ENCODE peak calls at places on chromosomes 3 and 15, in six cellular contexts. L is cerebellar cortex; W is left cardiac atrium; A is stimulated activated CD8-positive, alpha-beta memory T cell treated with anti-CD3 and anti-CD28 coated beads, Interleukin-4, amount 100 ng/mL, for 1 hour; B is NCI-H345; Z is neuronal stem cell. S is an unnamed sample.

GRCh38 chr3:12143949-12144504 is 14.7 kb downstream of the TIMP4 start:
- DNase-seq in Z (no peak), B (no peak), W (peak), A (no peak), L (peak), S (peak)

GRCh38 chr3:98512576-98512975 is 10.1 kb downstream of the CLDND1 start:
- DNase-seq in Z (no peak), A (no peak), B (no peak), W (no peak), L (no peak), S (no peak)

GRCh38 chr3:144275005-144275404 is 303.4 kb downstream of the DIPK2A start:
- DNase-seq in Z (no peak), L (no peak), W (no peak), B (no peak), A (no peak), S (no peak)

GRCh38 chr15:47135279-47135678 is 582.0 kb upstream of the SEMA6D start:
- DNase-seq in A (no peak), L (no peak), Z (no peak), W (no peak), B (no peak), S (no peak)

GRCh38 chr3:109018828-109019227 is 65.1 kb upstream of the GUCA1C start:
- DNase-seq in B (no peak), A (no peak), L (no peak), Z (no peak), W (no peak), S (no peak)

GRCh38 chr15:41150279-41150678 is 34.2 kb upstream of the INO80 start:
- DNase-seq in Z (no peak), A (no peak), B (no peak), L (no peak), W (no peak), S (no peak)

GRCh38 chr15:57696146-57696545 is 10.4 kb upstream of the POLR2M start:
- DNase-seq in A (no peak), W (no peak), B (peak), L (no peak), Z (no peak), S (no peak)

GRCh38 chr3:40096561-40097506 is 212.7 kb upstream of the EIF1B start:
- DNase-seq in W (peak), A (no peak), Z (no peak), B (no peak), L (peak), S (peak)

GRCh38 chr15:99408236-99409096 is 157.2 kb downstream of the LRRC28 start:
- DNase-seq in B (no peak), L (peak), Z (no peak), W (no peak), A (no peak), S (no peak)

GRCh38 chr15:48400086-48400485 is 68.9 kb downstream of the DUT start:
- DNase-seq in W (no peak), Z (no peak), B (no peak), A (no peak), L (no peak), S (no peak)

GRCh38 chr3:115470254-115470653 is 153.1 kb upstream of the GAP43 start:
- DNase-seq in W (no peak), Z (no peak), L (no peak), B (peak), A (no peak), S (no peak)

GRCh38 chr3:14245240-14245639 is 66.6 kb downstream of the LSM3 start:
- DNase-seq in W (no peak), B (no peak), Z (no peak), L (no peak), A (no peak), S (no peak)

GRCh38 chr3:170703121-170703588 is 117.3 kb upstream of the SLC7A14 start:
- DNase-seq in B (no peak), W (no peak), A (no peak), Z (no peak), L (no peak), S (no peak)

GRCh38 chr3:108488631-108489030 is 21.8 kb downstream of the MYH15 start:
- DNase-seq in Z (no peak), L (no peak), A (no peak), W (no peak), B (no peak), S (no peak)

GRCh38 chr3:148723591-148723990 is 25.9 kb downstream of the AGTR1 start:
- DNase-seq in W (no peak), A (no peak), Z (no peak), B (no peak), L (no peak), S (no peak)

GRCh38 chr3:183584246-183584913 is 28.9 kb upstream of the KLHL6 start:
- DNase-seq in Z (no peak), L (no peak), W (peak), A (no peak), B (no peak), S (no peak)

GRCh38 chr3:179453967-179454366 is 2.7 kb upstream of the GNB4 start:
- DNase-seq in W (no peak), Z (no peak), B (no peak), A (no peak), L (no peak), S (no peak)

GRCh38 chr3:43155464-43156121 is 49.7 kb upstream of the POMGNT2 start:
- DNase-seq in L (peak), B (no peak), A (no peak), Z (peak), W (peak), S (no peak)

GRCh38 chr3:115698851-115699535 is 75.7 kb downstream of the GAP43 start:
- DNase-seq in L (peak), B (no peak), Z (peak), A (no peak), W (no peak), S (no peak)

GRCh38 chr3:51891242-51892039 is 11.7 kb downstream of the IQCF1 start:
- DNase-seq in B (no peak), L (peak), Z (no peak), A (no peak), W (no peak), S (peak)

GRCh38 chr3:179731544-179731943 is 78.7 kb downstream of the USP13 start:
- DNase-seq in B (no peak), W (no peak), L (no peak), A (no peak), Z (no peak), S (no peak)

GRCh38 chr3:157467165-157467564 is 30.5 kb downstream of the PTX3 start:
- DNase-seq in Z (no peak), A (no peak), W (no peak), L (no peak), B (no peak), S (no peak)

GRCh38 chr15:99086327-99086667 is 18.6 kb upstream of the SYNM start:
- DNase-seq in Z (no peak), A (no peak), W (no peak), L (no peak), B (no peak), S (no peak)

GRCh38 chr3:66499881-66500574 is 794 bp downstream of the LRIG1 start:
- DNase-seq in L (no peak), A (no peak), W (peak), B (no peak), Z (no peak), S (no peak)

S was measured in cerebellum.